ENCODE peak calls at places on chromosomes 11 and 22, in four cellular contexts. Y, R, Q and B are unnamed samples.

GRCh38 chr11:113104390-113105251 is 143.4 kb downstream of the NCAM1 start:
- DNase-seq in Y (no peak), Q (no peak), R (no peak), B (no peak)

GRCh38 chr22:46613606-46613997 is 6.6 kb upstream of the GRAMD4 start:
- DNase-seq in Q (no peak), Y (no peak), R (no peak), B (no peak)

GRCh38 chr11:130520231-130520630 is 71.8 kb downstream of the ADAMTS15 start:
- DNase-seq in R (no peak), Y (no peak), Q (no peak), B (no peak)

GRCh38 chr11:33912405-33913361 is 20.8 kb upstream of the LMO2 start:
- DNase-seq in R (peak; percentile 84), Q (peak; percentile 87), Y (no peak), B (no peak)

GRCh38 chr22:49328630-49329405 is 498.9 kb downstream of the BRD1 start:
- DNase-seq in R (no peak), Y (no peak), Q (no peak), B (no peak)

GRCh38 chr11:117843666-117844484 is 19.3 kb upstream of the FXYD2 start:
- DNase-seq in Q (peak; percentile 24), R (peak; percentile 56), Y (no peak), B (peak; percentile 78)

GRCh38 chr11:126411971-126412381 is 56.5 kb downstream of the ST3GAL4 start:
- DNase-seq in Y (no peak), R (no peak), Q (no peak), B (no peak)

GRCh38 chr22:42967933-42968332 is 47.0 kb downstream of the PACSIN2 start:
- DNase-seq in R (no peak), Q (no peak), Y (no peak), B (no peak)

GRCh38 chr11:37689951-37690350 is 1091.9 kb upstream of the RAG2 start:
- DNase-seq in Q (no peak), Y (no peak), R (no peak), B (no peak)

GRCh38 chr11:111801135-111801534 is 34.9 kb upstream of the PPP2R1B start:
- DNase-seq in R (no peak), Q (peak; percentile 19), Y (no peak), B (no peak)

GRCh38 chr22:38107692-38108515 is 2.6 kb downstream of the BAIAP2L2 start:
- DNase-seq in Y (no peak), Q (no peak), R (no peak), B (no peak)

GRCh38 chr11:35272391-35272821 is 133.4 kb downstream of the CD44 start:
- DNase-seq in Q (no peak), R (no peak), Y (no peak), B (no peak)

GRCh38 chr11:18452927-18453326 is 2.7 kb upstream of the LDHAL6A start:
- DNase-seq in R (peak; percentile 63), Y (no peak), Q (peak; percentile 19), B (no peak)

GRCh38 chr11:13667245-13667644 is 1.2 kb upstream of the FAR1 start:
- DNase-seq in R (no peak), Y (no peak), Q (peak; percentile 25), B (no peak)

GRCh38 chr22:27748355-27749168 is 53.0 kb downstream of the MN1 start:
- DNase-seq in Q (peak; percentile 76), Y (no peak), R (peak; percentile 14), B (no peak)

GRCh38 chr11:111910637-111911562 is 670 bp downstream of the CRYAB start:
- DNase-seq in Y (no peak), Q (peak; percentile 36), R (no peak), B (peak; percentile 78)

GRCh38 chr11:104200688-104201087 is 36.7 kb upstream of the PDGFD start:
- DNase-seq in Q (no peak), Y (no peak), R (no peak), B (no peak)

GRCh38 chr11:94734563-94735275 is 33.4 kb upstream of the AMOTL1 start:
- DNase-seq in Y (no peak), R (no peak), Q (no peak), B (no peak)

GRCh38 chr11:83778598-83778997 is 492.4 kb upstream of the CCDC90B start:
- DNase-seq in Y (no peak), R (no peak), Q (peak; percentile 0), B (no peak)

GRCh38 chr11:13333456-13333957 is 55.9 kb downstream of the BMAL1 start:
- DNase-seq in R (no peak), Q (peak; percentile 92), Y (no peak), B (no peak)

GRCh38 chr11:119983240-119983732 is 154.6 kb downstream of the TRIM29 start:
- DNase-seq in Y (no peak), Q (no peak), R (no peak), B (no peak)

GRCh38 chr22:38033522-38034277 is 23.5 kb upstream of the PICK1 start:
- DNase-seq in Q (no peak), R (no peak), Y (peak; percentile 89), B (peak; percentile 87)

DNA sequence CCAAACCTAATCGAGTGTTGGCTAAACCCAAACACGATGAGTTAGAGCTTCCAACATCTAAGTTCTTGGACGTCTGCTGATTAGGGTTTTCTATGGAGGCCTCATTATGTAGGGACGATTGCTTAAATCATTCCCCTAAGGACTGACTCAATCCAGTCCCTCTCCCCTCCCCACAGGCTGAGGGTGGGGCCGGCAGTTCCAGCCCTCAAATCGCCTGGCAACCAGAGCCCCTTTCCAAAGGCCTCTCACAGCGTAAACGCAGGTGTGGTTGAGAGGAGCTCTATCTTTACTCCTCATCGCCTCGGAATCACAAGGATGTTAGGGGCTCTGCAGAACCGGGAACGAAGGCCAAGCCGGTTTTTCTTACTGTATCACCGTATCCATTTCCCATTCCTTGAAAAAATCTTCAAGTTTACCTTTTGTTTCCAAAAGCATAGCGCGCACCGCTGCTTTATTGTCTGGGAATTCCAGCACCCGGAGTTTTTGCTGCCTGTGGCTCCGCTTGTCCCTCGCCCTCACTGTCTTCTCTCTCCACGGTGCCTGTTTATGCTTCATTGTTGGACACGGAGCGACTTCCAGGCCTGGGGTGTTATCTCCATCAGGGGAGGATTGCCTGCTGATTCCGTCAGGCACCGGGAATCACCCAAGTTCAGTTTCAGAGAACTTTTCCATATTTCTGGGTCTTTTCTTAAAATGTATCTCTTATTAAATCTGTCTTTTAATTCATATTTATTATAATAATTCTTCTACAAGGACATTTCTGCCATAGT is 13.8 kb upstream of the IFITM3 start:
- DNase-seq in Y (no peak), Q (no peak), R (no peak), B (no peak)
- H3K27ac ChIP-seq in Y (no peak overlapping the region), Q (no peak overlapping the region), R (no peak overlapping the region), B (no peak overlapping the region)

GRCh38 chr11:68036141-68036716 is 2.6 kb upstream of the TCIRG1 start:
- DNase-seq in Q (no peak), Y (no peak), R (no peak), B (no peak)
- H3K27ac ChIP-seq in Q (no peak overlapping the region), Y (peak overlapping the region; percentile 58), R (no peak overlapping the region), B (peak overlapping the region; percentile 36)

DNA sequence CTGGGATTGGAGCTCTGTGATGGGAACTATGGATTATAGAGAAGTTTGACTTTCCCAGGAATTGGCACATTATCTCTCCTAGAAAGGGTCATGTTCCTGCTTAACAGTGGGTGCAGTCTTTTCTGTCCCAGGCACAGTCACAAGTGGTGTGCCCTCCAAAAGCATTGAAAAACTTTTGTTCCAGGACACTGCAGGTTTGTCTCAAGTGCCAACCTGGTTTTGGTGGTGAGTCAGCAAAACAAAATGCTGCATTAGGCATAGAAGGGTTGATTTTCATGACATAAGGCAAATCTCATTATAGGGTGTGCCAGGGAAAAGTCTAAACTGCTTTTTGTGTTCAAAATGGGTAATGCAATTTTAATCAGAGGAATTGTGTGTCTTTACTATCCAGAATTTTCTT is 4.9 kb downstream of the HTATIP2 start:
- DNase-seq in R (no peak), Y (no peak), Q (peak; percentile 83), B (no peak)
- H3K27ac ChIP-seq in R (no peak overlapping the region), Y (peak overlapping the region; percentile 59), Q (peak overlapping the region; percentile 92), B (peak overlapping the region; percentile 19)

DNA sequence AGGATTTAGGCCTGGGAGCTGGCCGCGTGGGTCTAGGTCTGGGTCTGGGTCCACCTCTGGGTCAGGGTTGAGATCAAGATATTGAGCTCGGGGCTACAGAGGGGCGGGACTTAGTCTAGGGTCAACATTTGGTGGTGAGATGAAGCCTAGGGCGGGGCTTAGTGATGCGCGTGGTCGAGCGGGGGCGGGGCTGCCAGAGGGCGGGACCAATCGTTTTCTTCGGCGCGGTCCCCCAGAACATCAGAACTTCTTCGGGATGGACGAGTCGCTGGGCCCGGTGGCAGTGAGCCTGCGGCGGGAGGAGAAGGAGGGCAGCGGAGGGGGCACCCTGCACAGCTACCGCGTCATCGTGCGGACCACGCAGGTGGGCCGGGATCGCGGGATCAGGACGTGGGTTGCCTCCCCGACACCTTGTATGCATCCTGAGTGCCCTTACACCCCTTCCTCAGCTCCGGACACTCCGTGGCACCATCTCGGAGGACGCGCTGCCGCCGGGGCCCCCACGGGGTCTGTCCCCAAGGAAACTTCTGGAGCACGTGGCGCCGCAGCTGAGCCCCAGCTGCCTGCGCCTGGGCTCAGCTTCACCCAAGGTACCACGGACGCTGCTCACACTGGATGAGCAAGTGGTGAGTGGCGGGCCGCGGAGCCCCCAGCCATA is 4.2 kb downstream of the SIPA1 start:
- DNase-seq in Q (no peak), R (no peak), Y (no peak), B (no peak)
- H3K27ac ChIP-seq in Q (no peak overlapping the region), R (no peak overlapping the region), Y (peak overlapping the region; percentile 88), B (no peak overlapping the region)

DNA sequence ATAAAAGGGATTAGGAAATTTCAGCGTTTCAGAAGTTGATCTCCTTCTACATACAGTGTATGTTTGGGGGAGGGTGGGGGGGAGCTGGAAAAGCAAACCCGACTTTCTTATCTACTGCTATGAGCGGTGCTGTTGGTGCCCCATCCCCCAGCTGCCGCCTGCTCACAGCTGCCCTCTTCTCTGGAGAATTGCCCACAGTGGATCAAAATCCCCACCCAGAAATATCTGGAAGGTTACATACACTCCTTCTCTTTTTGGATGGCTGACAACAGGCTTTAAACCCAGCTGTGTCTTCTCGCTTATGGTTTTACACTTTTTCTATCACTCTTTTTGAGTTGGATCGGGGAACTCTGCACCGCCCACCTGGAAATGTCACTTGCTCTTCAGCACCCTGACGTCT is 56.4 kb downstream of the DHCR7 start:
- DNase-seq in Q (no peak), R (no peak), Y (no peak), B (no peak)
- H3K27ac ChIP-seq in Q (no peak overlapping the region), R (no peak overlapping the region), Y (no peak overlapping the region), B (no peak overlapping the region)

DNA sequence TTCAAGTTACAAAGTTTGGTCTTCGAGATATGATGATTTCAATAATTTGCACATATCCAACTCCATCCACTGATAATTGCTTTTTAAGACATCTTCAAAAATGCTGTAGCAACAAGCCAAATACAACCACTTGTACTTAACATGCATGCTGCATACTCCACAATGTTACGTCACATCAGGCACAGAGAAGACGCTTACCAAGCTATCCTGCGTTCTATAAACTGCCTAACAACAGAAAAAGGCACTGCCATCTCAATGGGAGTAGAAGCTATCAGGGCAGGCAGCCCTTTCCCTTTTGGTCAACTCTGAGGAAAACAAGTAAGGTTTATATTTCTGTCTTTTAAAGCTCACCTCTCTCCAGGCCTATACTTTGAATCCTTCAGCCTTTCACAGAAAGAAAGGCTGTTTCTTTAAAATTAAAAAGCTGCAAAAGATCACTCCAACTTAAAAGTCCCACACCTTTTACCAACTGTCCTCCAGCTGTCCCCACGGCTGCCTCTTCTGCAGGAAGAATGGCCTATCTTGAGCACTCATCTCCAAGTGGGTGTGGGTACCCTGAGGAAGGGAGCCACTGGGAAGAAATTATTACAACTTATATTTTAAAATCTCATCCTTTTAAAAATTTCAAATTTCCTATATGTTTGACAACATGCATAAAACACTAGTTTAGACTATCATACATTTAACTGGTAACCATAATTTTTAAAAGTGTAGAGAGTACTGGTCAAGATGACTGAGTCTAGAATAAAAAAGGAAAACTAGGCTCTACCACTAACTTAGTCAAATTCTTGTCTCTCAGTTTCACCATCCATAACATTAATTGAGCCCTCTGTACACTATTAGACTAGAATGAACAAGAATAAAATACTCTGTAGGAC is 14.5 kb downstream of the PHF21A start:
- DNase-seq in Y (no peak), R (no peak), Q (no peak), B (no peak)
- H3K27ac ChIP-seq in Y (no peak overlapping the region), R (no peak overlapping the region), Q (no peak overlapping the region), B (no peak overlapping the region)